ENCODE peak calls at places on chromosomes 13 and 19, in six cellular contexts. M is fibroblast of pulmonary artery, A is A549, Y is progenitor cell of endocrine pancreas, B is AG10803, N is stomach. T is an unnamed sample.

GRCh38 chr19:45870798-45871197 is 6.7 kb downstream of the FOXA3 start:
- DNase-seq in B (no peak), N (no peak), Y (no peak), M (no peak), A (no peak), T (no peak)

GRCh38 chr19:32345261-32346207 is at the start of gene ZNF507:
- DNase-seq in N (peak; percentile 85), M (peak; percentile 70), A (peak; percentile 97), Y (peak; percentile 81), B (peak; percentile 61), T (peak; percentile 79)

GRCh38 chr19:54100560-54100959 is at the start of gene OSCAR:
- DNase-seq in B (peak; percentile 21), Y (no peak), M (peak; percentile 18), N (no peak), A (no peak), T (no peak)

GRCh38 chr19:4571305-4571917 is 11.9 kb upstream of the SEMA6B start:
- DNase-seq in B (no peak), Y (no peak), N (no peak), A (no peak), M (no peak), T (no peak)

GRCh38 chr13:27783111-27783510 is 9.2 kb upstream of the GSX1 start:
- DNase-seq in Y (no peak), N (no peak), B (peak; percentile 3), A (no peak), M (peak; percentile 17), T (no peak)

GRCh38 chr19:2488942-2489731 is 13.2 kb downstream of the GADD45B start:
- DNase-seq in N (peak; percentile 82), A (no peak), M (peak; percentile 51), Y (peak; percentile 32), B (peak; percentile 49), T (peak; percentile 71)

GRCh38 chr13:32142956-32143375 is 111.4 kb downstream of the FRY start:
- DNase-seq in A (no peak), B (peak; percentile 90), Y (no peak), M (peak; percentile 74), N (no peak), T (no peak)

GRCh38 chr13:97505022-97505421 is 71.1 kb downstream of the RAP2A start:
- DNase-seq in M (no peak), N (no peak), Y (no peak), A (no peak), B (no peak), T (no peak)

GRCh38 chr13:99911069-99911964 is 60.2 kb downstream of the ZIC5 start:
- DNase-seq in M (no peak), Y (no peak), A (no peak), N (no peak), B (no peak), T (no peak)

GRCh38 chr19:18279516-18280246 is 1.7 kb downstream of the JUND start:
- DNase-seq in A (peak; percentile 65), N (peak; percentile 92), B (peak; percentile 94), M (peak; percentile 94), Y (peak; percentile 90), T (peak; percentile 89)

GRCh38 chr19:18279266-18279515 is 2.2 kb downstream of the JUND start:
- DNase-seq in A (no peak), Y (no peak), N (no peak), M (no peak), B (no peak), T (no peak)

GRCh38 chr19:18281082-18282020 is at the start of gene JUND:
- DNase-seq in B (peak; percentile 98), Y (peak; percentile 96), A (peak; percentile 62), N (peak; percentile 99), M (peak; percentile 99), T (peak; percentile 99)

GRCh38 chr19:18280247-18281081 is 958 bp downstream of the JUND start:
- DNase-seq in Y (peak; percentile 49), A (peak; percentile 48), B (peak; percentile 73), M (peak; percentile 75), N (peak; percentile 84), T (peak; percentile 51)

DNA sequence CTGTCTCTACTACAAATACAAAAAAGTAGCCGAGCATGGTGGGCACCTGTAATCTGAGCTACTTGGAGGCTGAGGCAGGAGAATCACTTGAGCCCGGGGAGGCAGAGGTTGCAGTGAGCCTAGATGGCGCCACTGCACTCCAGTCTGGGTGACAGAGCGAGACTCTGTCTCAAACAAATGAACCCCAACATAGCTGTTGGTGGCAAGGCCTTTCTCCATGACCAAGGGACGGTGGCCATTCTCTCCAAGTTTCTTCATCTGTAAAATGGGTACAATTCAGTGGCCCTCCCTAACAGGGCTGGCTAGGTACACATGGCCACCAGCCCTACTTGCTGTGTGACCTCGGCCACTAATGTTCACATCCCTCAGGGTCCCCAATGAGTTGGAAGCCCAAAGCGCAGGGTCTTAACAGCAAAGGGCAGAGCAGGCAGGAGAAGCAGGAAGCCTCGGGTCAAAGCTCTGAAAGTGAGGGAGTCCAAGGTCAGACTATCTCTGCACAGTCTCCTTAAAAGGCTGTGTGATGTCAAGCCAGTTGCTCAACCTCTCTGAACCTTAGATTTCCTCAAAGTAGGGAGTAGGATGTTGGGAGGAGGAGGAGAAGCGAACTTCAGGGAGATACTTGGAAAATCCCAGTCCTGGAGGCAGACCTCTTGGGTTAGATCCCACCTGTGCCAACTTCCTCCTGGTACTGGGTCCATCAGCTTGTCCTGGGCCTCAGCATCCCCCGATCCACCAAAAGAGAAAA is 2.7 kb downstream of the JUND start:
- DNase-seq in Y (no peak), M (peak; percentile 55), A (no peak), B (no peak), N (peak; percentile 52), T (no peak)
- TF ChIP-seq CTCF in Y (peak; percentile 48), M (peak; percentile 33), A (peak; percentile 23), B (peak; percentile 29), N (peak; percentile 26), T (no peak)

GRCh38 chr19:19405919-19406877 is 723 bp downstream of the GATAD2A start:
- DNase-seq in Y (peak; percentile 38), M (peak; percentile 52), N (peak; percentile 49), B (peak; percentile 58), A (no peak), T (peak; percentile 56)

GRCh38 chr19:19409235-19410030 is 4.0 kb downstream of the GATAD2A start:
- DNase-seq in M (no peak), N (no peak), A (no peak), B (no peak), Y (no peak), T (no peak)

GRCh38 chr19:19404879-19405860 is at the start of gene GATAD2A:
- DNase-seq in N (peak; percentile 96), A (peak; percentile 32), Y (peak; percentile 88), M (peak; percentile 93), B (peak; percentile 94), T (peak; percentile 89)

GRCh38 chr19:19407640-19407933 is 2.1 kb downstream of the GATAD2A start:
- DNase-seq in Y (no peak), N (no peak), B (no peak), A (no peak), M (no peak), T (no peak)

GRCh38 chr19:19406878-19407639 is 1.6 kb downstream of the GATAD2A start:
- DNase-seq in M (peak; percentile 55), Y (no peak), N (peak; percentile 59), B (peak; percentile 57), A (no peak), T (no peak)
- TF ChIP-seq CTCF in M (peak; percentile 49), Y (no peak), N (peak; percentile 31), B (peak; percentile 54), A (peak; percentile 40), T (no peak)

GRCh38 chr13:93984876-93985275 is 494.6 kb downstream of the DCT start:
- DNase-seq in Y (no peak), M (no peak), B (no peak), A (no peak), N (no peak), T (no peak)
- TF ChIP-seq CTCF in Y (no peak), M (no peak), B (no peak), A (no peak), N (no peak), T (no peak)

GRCh38 chr19:27972291-27973040 is 1240.5 kb downstream of the UQCRFS1 start:
- DNase-seq in Y (no peak), M (peak; percentile 17), N (no peak), A (no peak), B (peak; percentile 74), T (no peak)

GRCh38 chr19:27971071-27971470 is 1241.9 kb downstream of the UQCRFS1 start:
- DNase-seq in N (no peak), Y (no peak), A (no peak), M (peak; percentile 6), B (peak; percentile 85), T (no peak)

GRCh38 chr19:27971869-27972268 is 1241.1 kb downstream of the UQCRFS1 start:
- DNase-seq in B (no peak), M (no peak), Y (no peak), A (no peak), N (no peak), T (no peak)

GRCh38 chr19:27975419-27976005 is 1237.4 kb downstream of the UQCRFS1 start:
- DNase-seq in M (no peak), A (no peak), B (no peak), N (no peak), Y (no peak), T (no peak)

GRCh38 chr19:27974082-27974513 is 1238.9 kb downstream of the UQCRFS1 start:
- DNase-seq in N (peak; percentile 43), Y (peak; percentile 20), A (peak; percentile 10), M (peak; percentile 29), B (peak; percentile 42), T (no peak)
- TF ChIP-seq CTCF in N (peak; percentile 58), Y (peak; percentile 93), A (peak; percentile 45), M (peak; percentile 45), B (peak; percentile 78), T (peak; percentile 60)

GRCh38 chr13:50575138-50575537 is 268.4 kb downstream of the DLEU7 start:
- DNase-seq in N (no peak), M (no peak), A (no peak), Y (no peak), B (no peak), T (no peak)
- TF ChIP-seq CTCF in N (no peak), M (no peak), A (no peak), Y (no peak), B (no peak), T (no peak)

DNA sequence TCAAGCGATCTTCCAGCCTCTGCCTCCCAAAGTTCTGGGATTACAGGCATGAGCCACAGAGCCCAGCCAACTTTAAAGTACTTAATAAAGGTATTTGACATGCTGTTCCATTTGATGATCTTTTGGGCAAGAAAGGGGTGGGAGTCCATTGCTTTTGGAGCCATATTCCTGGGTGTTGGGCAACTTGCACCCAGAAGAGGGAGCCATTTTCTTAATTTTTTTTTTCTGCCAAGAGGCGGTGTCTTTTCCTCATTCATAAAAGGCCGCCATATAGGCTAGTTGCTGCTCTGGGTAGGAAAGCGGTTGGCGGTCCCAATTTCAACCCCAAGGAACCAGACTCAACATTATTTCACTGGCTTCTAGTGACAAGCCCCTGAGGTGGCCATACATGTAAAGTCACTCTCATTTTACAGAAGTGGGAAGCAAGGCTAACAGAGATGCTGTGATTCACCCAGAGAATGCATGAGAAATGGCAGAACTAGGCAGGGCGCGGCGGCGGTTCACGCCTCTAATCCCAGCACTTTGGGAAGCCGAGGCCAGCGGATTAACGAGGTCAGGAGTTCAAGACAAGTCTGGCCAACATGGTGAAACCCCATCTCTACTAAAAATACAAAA is 139.6 kb downstream of the CACNA1A start:
- DNase-seq in B (peak; percentile 25), M (peak; percentile 54), Y (no peak), A (peak; percentile 20), N (no peak), T (no peak)
- TF ChIP-seq CTCF in B (peak; percentile 59), M (peak; percentile 60), Y (peak; percentile 48), A (peak; percentile 40), N (no peak), T (peak; percentile 47)

T was measured in mesothelial cell of epicardium.